ENCODE peak calls at places on chromosomes 7 and 10, in five cellular contexts. U is Panc1, Y is iPS-NIHi11, Q is left colon, Z is kidney tubule cell. G is an unnamed sample.

GRCh38 chr10:88992945-88993537 is 2.4 kb downstream of the FAS start:
- DNase-seq in Q (no peak), U (no peak), Z (peak), Y (no peak), G (no peak)

GRCh38 chr7:133052357-133052756 is 29.5 kb downstream of the CHCHD3 start:
- DNase-seq in Q (no peak), U (no peak), Y (no peak), Z (peak), G (no peak)

GRCh38 chr7:143455494-143455893 is 12.2 kb downstream of the TAS2R60 start:
- DNase-seq in U (no peak), Z (no peak), Y (no peak), Q (no peak), G (no peak)

GRCh38 chr7:141837683-141838082 is 3.6 kb downstream of the PRSS37 start:
- DNase-seq in Y (no peak), U (no peak), Q (no peak), Z (no peak), G (no peak)

GRCh38 chr7:94094298-94094697 is 90.1 kb upstream of the BET1 start:
- DNase-seq in Q (no peak), Z (no peak), U (no peak), Y (no peak), G (no peak)

GRCh38 chr7:124318716-124319115 is 285.8 kb upstream of the TMEM229A start:
- DNase-seq in Q (no peak), Y (no peak), U (no peak), Z (no peak), G (no peak)

GRCh38 chr10:73889014-73889413 is 14.7 kb upstream of the CAMK2G start:
- DNase-seq in Y (no peak), U (no peak), Q (no peak), Z (peak), G (peak)

GRCh38 chr7:7857143-7857583 is 111.4 kb upstream of the GLCCI1 start:
- DNase-seq in Z (no peak), U (no peak), Q (no peak), Y (no peak), G (no peak)

GRCh38 chr10:101032637-101033201 is 1.7 kb downstream of the SFXN3 start:
- DNase-seq in U (no peak), Q (no peak), Y (peak), Z (peak), G (no peak)

GRCh38 chr7:114653391-114654088 is 238.9 kb downstream of the FOXP2 start:
- DNase-seq in Y (no peak), Q (no peak), Z (no peak), U (no peak), G (no peak)

GRCh38 chr10:36647540-36647939 is 477.9 kb upstream of the ANKRD30A start:
- DNase-seq in U (no peak), Q (no peak), Z (no peak), Y (peak), G (no peak)

GRCh38 chr10:107546239-107546638 is 381.7 kb upstream of the SORCS1 start:
- DNase-seq in U (no peak), Y (no peak), Z (peak), Q (no peak), G (no peak)

GRCh38 chr10:70549351-70549961 is 53.1 kb downstream of the PRF1 start:
- DNase-seq in Z (no peak), Y (no peak), Q (no peak), U (no peak), G (no peak)

GRCh38 chr7:108586274-108586710 is 16.6 kb downstream of the DNAJB9 start:
- DNase-seq in Z (no peak), Q (no peak), Y (no peak), U (no peak), G (no peak)

GRCh38 chr10:128615154-128615553 is 488.9 kb upstream of the MKI67 start:
- DNase-seq in Y (no peak), U (no peak), Z (no peak), Q (no peak), G (no peak)

GRCh38 chr10:18689498-18689897 is 30.3 kb downstream of the ARL5B start:
- DNase-seq in Q (no peak), U (no peak), Y (no peak), Z (peak), G (no peak)

GRCh38 chr7:98221611-98222532 is 10.6 kb downstream of the BHLHA15 start:
- DNase-seq in Q (peak), U (no peak), Z (no peak), Y (peak), G (no peak)

GRCh38 chr7:151556592-151556991 is 36.9 kb upstream of the RHEB start:
- DNase-seq in Q (no peak), Z (no peak), Y (no peak), U (no peak), G (no peak)

GRCh38 chr7:144821069-144821468 is 14.8 kb downstream of the TPK1 start:
- DNase-seq in Y (no peak), Z (peak), Q (no peak), U (no peak), G (no peak)

GRCh38 chr7:125256446-125256845 is 326.8 kb upstream of the POT1 start:
- DNase-seq in U (no peak), Z (peak), Q (no peak), Y (no peak), G (no peak)

GRCh38 chr10:5665380-5666323 is 743 bp downstream of the ASB13 start:
- DNase-seq in Q (no peak), U (no peak), Y (no peak), Z (peak), G (no peak)

GRCh38 chr7:131586259-131586658 is 29.8 kb upstream of the PODXL start:
- DNase-seq in Q (peak), U (no peak), Y (no peak), Z (no peak), G (no peak)

GRCh38 chr10:86872757-86873156 is 84.7 kb downstream of the MMRN2 start:
- DNase-seq in Q (no peak), Z (no peak), Y (no peak), U (no peak), G (no peak)

GRCh38 chr7:106332186-106332585 is 47.4 kb upstream of the NAMPT start:
- DNase-seq in U (no peak), Z (no peak), Y (no peak), Q (no peak), G (no peak)

GRCh38 chr10:24908793-24909423 is 43.5 kb downstream of the PRTFDC1 start:
- DNase-seq in Y (no peak), U (no peak), Z (peak), Q (no peak), G (no peak)

GRCh38 chr7:6423942-6424701 is 23.6 kb downstream of the DAGLB start:
- DNase-seq in Q (no peak), U (no peak), Z (no peak), Y (peak), G (peak)

GRCh38 chr10:10804998-10805737 is 212.5 kb upstream of the CELF2 start:
- DNase-seq in Y (no peak), Z (peak), Q (peak), U (no peak), G (no peak)

GRCh38 chr10:30793093-30793492 is 163.5 kb upstream of the LYZL2 start:
- DNase-seq in Y (no peak), Z (no peak), Q (no peak), U (no peak), G (no peak)

GRCh38 chr7:11330208-11330607 is 356.5 kb downstream of the PHF14 start:
- DNase-seq in Y (no peak), Q (no peak), Z (no peak), U (no peak), G (no peak)

GRCh38 chr7:2098496-2098895 is 134.2 kb downstream of the MAD1L1 start:
- DNase-seq in Q (no peak), Y (no peak), Z (no peak), U (no peak), G (no peak)

GRCh38 chr7:116979430-116979829 is 26.1 kb downstream of the ST7 start:
- DNase-seq in U (no peak), Q (no peak), Y (no peak), Z (no peak), G (no peak)

GRCh38 chr10:73655990-73656298 is at the start of gene SYNPO2L:
- DNase-seq in Y (no peak), Q (no peak), Z (no peak), U (no peak), G (peak)

GRCh38 chr7:66505531-66506451 is 122.9 kb upstream of the KCTD7 start:
- DNase-seq in Q (no peak), U (no peak), Z (no peak), Y (no peak), G (no peak)

GRCh38 chr7:100208911-100209408 is 10.8 kb upstream of the PVRIG start:
- DNase-seq in U (no peak), Q (no peak), Y (no peak), Z (no peak), G (no peak)

GRCh38 chr7:5692112-5692844 is 89.2 kb downstream of the RNF216 start:
- DNase-seq in Z (peak), Y (no peak), U (peak), Q (peak), G (peak)

GRCh38 chr7:38628630-38629385 is 2.4 kb downstream of the AMPH start:
- DNase-seq in U (no peak), Y (no peak), Z (no peak), Q (no peak), G (no peak)

GRCh38 chr7:139774376-139774775 is 3.4 kb downstream of the HIPK2 start:
- DNase-seq in U (peak), Q (no peak), Y (no peak), Z (peak), G (no peak)

GRCh38 chr7:108034586-108034985 is 31.6 kb upstream of the LAMB1 start:
- DNase-seq in U (no peak), Y (peak), Z (no peak), Q (no peak), G (no peak)

GRCh38 chr7:7920481-7920880 is 48.1 kb upstream of the GLCCI1 start:
- DNase-seq in U (no peak), Z (peak), Y (no peak), Q (peak), G (no peak)